ENCODE peak calls at places on chromosomes 16 and 17, in seven cellular contexts. W is ovary; K is RWPE1; V is endothelial cell; A is activated CD8-positive, alpha-beta T cell treated with anti-CD3 and anti-CD28 coated beads for 36 hours; X is NCI-H1092; Y is cardiac muscle cell. C is an unnamed sample.

GRCh38 chr17:39123627-39124026 is 27.8 kb downstream of the PLXDC1 start:
- DNase-seq in X (no peak), Y (no peak), W (no peak), V (no peak), K (no peak), A (no peak), C (no peak)

GRCh38 chr17:31581022-31581483 is 189.6 kb downstream of the RAB11FIP4 start:
- DNase-seq in X (peak), K (peak), Y (peak), A (no peak), V (no peak), W (peak), C (no peak)

GRCh38 chr16:77223184-77223583 is 24.0 kb downstream of the SYCE1L start:
- DNase-seq in X (no peak), V (peak), Y (no peak), A (peak), W (no peak), K (no peak), C (peak)

GRCh38 chr17:71260366-71260765 is 860.5 kb upstream of the SOX9 start:
- DNase-seq in V (no peak), A (no peak), W (no peak), Y (no peak), X (no peak), K (no peak), C (no peak)

GRCh38 chr16:79401782-79402181 is 198.8 kb downstream of the MAF start:
- DNase-seq in K (no peak), A (no peak), Y (no peak), W (no peak), X (no peak), V (no peak), C (no peak)

GRCh38 chr17:2055494-2056220 is 754 bp downstream of the HIC1 start:
- DNase-seq in K (no peak), Y (peak), A (peak), V (peak), W (peak), X (no peak), C (no peak)

GRCh38 chr17:80187493-80187892 is 17.7 kb downstream of the CARD14 start:
- DNase-seq in W (peak), V (no peak), A (no peak), X (no peak), K (peak), Y (peak), C (no peak)

GRCh38 chr16:10282367-10282766 is 100.1 kb upstream of the GRIN2A start:
- DNase-seq in Y (no peak), W (no peak), K (no peak), X (no peak), V (no peak), A (no peak), C (no peak)

GRCh38 chr17:50593321-50593720 is 32.8 kb downstream of the CACNA1G start:
- DNase-seq in A (no peak), K (no peak), V (no peak), W (no peak), X (peak), Y (no peak), C (peak)

GRCh38 chr17:41464682-41465081 is 2.5 kb downstream of the KRT32 start:
- DNase-seq in V (no peak), W (peak), K (peak), Y (peak), X (no peak), A (no peak), C (no peak)

GRCh38 chr16:89363621-89364393 is 126.6 kb downstream of the ANKRD11 start:
- DNase-seq in V (no peak), A (peak), W (no peak), K (peak), X (no peak), Y (peak), C (no peak)

GRCh38 chr16:53988136-53988535 is 284.2 kb downstream of the FTO start:
- DNase-seq in Y (no peak), V (no peak), W (no peak), X (no peak), K (no peak), A (no peak), C (no peak)

GRCh38 chr17:79800325-79801155 is 3.7 kb upstream of the CBX8 start:
- DNase-seq in V (no peak), K (no peak), Y (peak), A (peak), W (no peak), X (no peak), C (no peak)

GRCh38 chr16:87914812-87915211 is 21.5 kb downstream of the CA5A start:
- DNase-seq in W (no peak), K (no peak), X (no peak), V (no peak), Y (no peak), A (no peak), C (no peak)

GRCh38 chr16:559411-560207 is 585 bp upstream of the PRR35 start:
- DNase-seq in V (no peak), Y (no peak), W (no peak), A (no peak), X (no peak), K (no peak), C (no peak)

GRCh38 chr16:75304521-75305363 is 53.3 kb upstream of the BCAR1 start:
- DNase-seq in W (peak), V (no peak), K (peak), A (no peak), Y (peak), X (no peak), C (no peak)

GRCh38 chr16:75491876-75492275 is 3.4 kb downstream of the CHST6 start:
- DNase-seq in A (peak), K (peak), W (no peak), X (no peak), V (no peak), Y (no peak), C (no peak)

GRCh38 chr17:78538033-78538776 is 39.0 kb downstream of the DNAH17 start:
- DNase-seq in Y (peak), W (no peak), K (no peak), V (no peak), X (no peak), A (peak), C (no peak)

GRCh38 chr16:56869513-56870270 is 4.7 kb downstream of the SLC12A3 start:
- DNase-seq in K (no peak), V (peak), W (no peak), Y (peak), A (peak), X (no peak), C (no peak)

GRCh38 chr17:77733576-77734296 is 224.8 kb upstream of the TNRC6C start:
- DNase-seq in Y (no peak), V (no peak), X (no peak), A (no peak), W (no peak), K (no peak), C (no peak)

GRCh38 chr16:1486551-1487390 is 2.0 kb downstream of the PTX4 start:
- DNase-seq in Y (no peak), A (no peak), W (no peak), X (no peak), V (no peak), K (no peak), C (no peak)

GRCh38 chr17:31128241-31128640 is 33.5 kb downstream of the NF1 start:
- DNase-seq in K (no peak), V (no peak), A (no peak), X (no peak), Y (no peak), W (no peak), C (no peak)

GRCh38 chr16:88382491-88383400 is at the start of gene ZNF469:
- DNase-seq in A (no peak), W (peak), Y (peak), K (no peak), V (peak), X (no peak), C (no peak)

GRCh38 chr16:28537076-28537475 is 1.7 kb downstream of the NUPR1 start:
- DNase-seq in K (peak), X (no peak), Y (no peak), A (no peak), V (no peak), W (no peak), C (no peak)

GRCh38 chr16:21950782-21951521 is 2.2 kb upstream of the UQCRC2 start:
- DNase-seq in V (no peak), W (no peak), Y (peak), K (peak), A (peak), X (no peak), C (no peak)

C was measured in neural crest cell.